ENCODE peak calls at places on chromosomes 16 and 17, in four cellular contexts. C, X, S and P are unnamed samples.

GRCh38 chr17:77451894-77452852 is 311.4 kb downstream of the SEC14L1 start:
- DNase-seq in C (peak), X (peak), S (peak), P (peak)

GRCh38 chr17:39462644-39463375 is 1.5 kb downstream of the CDK12 start:
- DNase-seq in C (no peak), X (peak), S (no peak), P (no peak)

GRCh38 chr17:81392909-81393654 is 2.2 kb upstream of the BAHCC1 start:
- DNase-seq in C (no peak), X (peak), S (no peak), P (no peak)

GRCh38 chr16:85398688-85399582 is 214.2 kb upstream of the GSE1 start:
- DNase-seq in C (no peak), X (no peak), S (no peak), P (no peak)

GRCh38 chr16:87948735-87949070 is 2.5 kb upstream of the BANP start:
- DNase-seq in C (no peak), X (no peak), S (no peak), P (no peak)

GRCh38 chr17:50180593-50180992 is 14.8 kb downstream of the SGCA start:
- DNase-seq in C (no peak), X (no peak), S (no peak), P (no peak)

GRCh38 chr17:3511841-3512511 is 36.2 kb downstream of the ASPA start:
- DNase-seq in C (no peak), X (no peak), S (no peak), P (no peak)

GRCh38 chr17:44637066-44637465 is 19.2 kb upstream of the MEIOC start:
- DNase-seq in C (no peak), X (peak), S (no peak), P (no peak)

GRCh38 chr17:34091975-34092374 is 163.1 kb upstream of the CCL2 start:
- DNase-seq in C (no peak), X (no peak), S (no peak), P (no peak)

GRCh38 chr16:85514601-85515318 is 98.4 kb upstream of the GSE1 start:
- DNase-seq in C (peak), X (peak), S (peak), P (peak)

GRCh38 chr16:56203052-56203451 is 11.8 kb downstream of the GNAO1 start:
- DNase-seq in C (no peak), X (no peak), S (no peak), P (no peak)

GRCh38 chr16:11089504-11090124 is 145.2 kb downstream of the CLEC16A start:
- DNase-seq in C (peak), X (peak), S (peak), P (peak)

GRCh38 chr17:5380491-5381135 is 38.8 kb downstream of the NUP88 start:
- DNase-seq in C (no peak), X (no peak), S (no peak), P (no peak)

GRCh38 chr16:85612191-85612800 is 826 bp upstream of the GSE1 start:
- DNase-seq in C (peak), X (peak), S (peak), P (no peak)

GRCh38 chr17:19426631-19427030 is 15.6 kb downstream of the RNF112 start:
- DNase-seq in C (no peak), X (no peak), S (no peak), P (no peak)

GRCh38 chr17:64679710-64680216 is 17.7 kb upstream of the SMURF2 start:
- DNase-seq in C (no peak), X (peak), S (no peak), P (no peak)

GRCh38 chr17:7294614-7295153 is at the start of gene YBX2:
- DNase-seq in C (peak), X (peak), S (peak), P (peak)

GRCh38 chr17:58365185-58365979 is 13.4 kb upstream of the SUPT4H1 start:
- DNase-seq in C (no peak), X (no peak), S (no peak), P (no peak)

GRCh38 chr16:5900046-5900445 is 802.5 kb upstream of the EEF2KMT start:
- DNase-seq in C (no peak), X (peak), S (no peak), P (no peak)

GRCh38 chr17:32746698-32747097 is 130.2 kb downstream of the MYO1D start:
- DNase-seq in C (no peak), X (no peak), S (no peak), P (no peak)

GRCh38 chr16:28951410-28951943 is 740 bp downstream of the NFATC2IP start:
- DNase-seq in C (no peak), X (no peak), S (no peak), P (no peak)

GRCh38 chr17:38339891-38340290 is 3.9 kb downstream of the GPR179 start:
- DNase-seq in C (no peak), X (no peak), S (peak), P (no peak)

GRCh38 chr17:12037970-12038369 is 17.3 kb downstream of the MAP2K4 start:
- DNase-seq in C (no peak), X (no peak), S (no peak), P (no peak)

GRCh38 chr16:49639739-49640388 is 216.0 kb downstream of the ZNF423 start:
- DNase-seq in C (no peak), X (peak), S (no peak), P (peak)

GRCh38 chr17:68449021-68449739 is 8.1 kb downstream of the WIPI1 start:
- DNase-seq in C (no peak), X (no peak), S (no peak), P (no peak)

GRCh38 chr16:84583995-84584394 is 33.9 kb downstream of the COTL1 start:
- DNase-seq in C (no peak), X (no peak), S (no peak), P (no peak)

GRCh38 chr17:78986048-78986648 is 6.4 kb upstream of the LGALS3BP start:
- DNase-seq in C (peak), X (no peak), S (no peak), P (no peak)